ENCODE peak calls at places on chromosome 2, in seven cellular contexts. S, W, Z, C, O, K and Q are unnamed samples.

GRCh38 chr2:5401258-5401657 is 290.9 kb upstream of the SOX11 start:
- DNase-seq in O (no peak), K (no peak), S (no peak), C (no peak), Z (no peak), W (no peak), Q (no peak)

GRCh38 chr2:111884592-111884964 is 585 bp upstream of the ANAPC1 start:
- DNase-seq in S (no peak), K (no peak), W (no peak), Z (no peak), C (no peak), O (no peak), Q (peak)

GRCh38 chr2:12539771-12540170 is 177.0 kb upstream of the TRIB2 start:
- DNase-seq in S (no peak), O (no peak), Z (no peak), K (no peak), W (no peak), C (no peak), Q (no peak)

GRCh38 chr2:233600361-233600760 is 17.1 kb upstream of the UGT1A8 start:
- DNase-seq in Z (no peak), K (no peak), C (no peak), O (no peak), W (no peak), S (no peak), Q (no peak)

GRCh38 chr2:166568409-166568808 is 74.4 kb upstream of the SCN7A start:
- DNase-seq in S (no peak), C (no peak), Z (no peak), W (no peak), K (no peak), O (no peak), Q (no peak)

GRCh38 chr2:26438526-26438925 is 36.8 kb downstream of the DRC1 start:
- DNase-seq in K (no peak), O (no peak), C (no peak), S (peak), W (no peak), Z (no peak), Q (no peak)

GRCh38 chr2:157777425-157777824 is 98.7 kb downstream of the ACVR1 start:
- DNase-seq in C (peak), O (no peak), S (peak), K (peak), Z (peak), W (peak), Q (no peak)

GRCh38 chr2:152537252-152537651 is 180.0 kb downstream of the PRPF40A start:
- DNase-seq in C (no peak), Z (no peak), O (no peak), W (no peak), K (no peak), S (peak), Q (no peak)

GRCh38 chr2:237629739-237630138 is 2.4 kb downstream of the LRRFIP1 start:
- DNase-seq in O (no peak), K (no peak), W (no peak), Z (no peak), C (no peak), S (peak), Q (no peak)

GRCh38 chr2:47174731-47175361 is 19.7 kb upstream of the STPG4 start:
- DNase-seq in O (no peak), S (peak), W (no peak), Z (peak), K (no peak), C (peak), Q (peak)

GRCh38 chr2:24857741-24858140 is 62.3 kb downstream of the ADCY3 start:
- DNase-seq in W (no peak), O (no peak), S (no peak), C (no peak), Z (no peak), K (no peak), Q (no peak)

GRCh38 chr2:208256192-208256782 is 1.4 kb upstream of the IDH1 start:
- DNase-seq in K (no peak), S (no peak), W (no peak), Z (no peak), O (no peak), C (no peak), Q (no peak)

GRCh38 chr2:66434679-66435548 is at the start of gene MEIS1:
- DNase-seq in K (peak), S (peak), O (no peak), W (peak), Z (no peak), C (no peak), Q (peak)

GRCh38 chr2:63712748-63713147 is 124.0 kb downstream of the MDH1 start:
- DNase-seq in W (no peak), O (no peak), K (no peak), S (peak), C (no peak), Z (no peak), Q (no peak)

GRCh38 chr2:71235930-71236587 is 9.2 kb upstream of the PAIP2B start:
- DNase-seq in Z (no peak), C (no peak), O (no peak), W (no peak), S (no peak), K (no peak), Q (no peak)

GRCh38 chr2:25855065-25855464 is 23.2 kb downstream of the ASXL2 start:
- DNase-seq in Z (no peak), C (no peak), W (no peak), S (no peak), K (no peak), O (no peak), Q (no peak)

GRCh38 chr2:96116879-96117533 is 635 bp upstream of the ADRA2B start:
- DNase-seq in K (peak), Z (peak), O (peak), C (peak), W (peak), S (peak), Q (no peak)

GRCh38 chr2:207505728-207506127 is 24.0 kb upstream of the CREB1 start:
- DNase-seq in C (no peak), Z (no peak), S (peak), W (no peak), O (peak), K (no peak), Q (no peak)

GRCh38 chr2:68537872-68538271 is 70.5 kb downstream of the APLF start:
- DNase-seq in W (no peak), C (no peak), Z (no peak), S (peak), K (no peak), O (no peak), Q (no peak)